ENCODE peak calls at places on chromosomes 2 and 18, in five cellular contexts. One of them, this sample, is unnamed.

GRCh38 chr18:48572402-48573126 is 33.7 kb downstream of the CTIF start:
- DNase-seq in SK-N-DZ: no peak
- DNase-seq in AG09309: no peak
- DNase-seq in iris pigment epithelial cell: peak
- DNase-seq in foreskin fibroblast: peak
- DNase-seq in this sample: no peak

GRCh38 chr18:8930990-8931648 is 171.4 kb upstream of the NDUFV2 start:
- DNase-seq in iris pigment epithelial cell: peak
- DNase-seq in SK-N-DZ: no peak
- DNase-seq in foreskin fibroblast: peak
- DNase-seq in AG09309: no peak
- DNase-seq in this sample: no peak

GRCh38 chr2:171541202-171541884 is 19.1 kb downstream of the CYBRD1 start:
- DNase-seq in SK-N-DZ: peak
- DNase-seq in iris pigment epithelial cell: no peak
- DNase-seq in foreskin fibroblast: no peak
- DNase-seq in AG09309: no peak
- DNase-seq in this sample: no peak

GRCh38 chr2:72998724-72999123 is 72.8 kb downstream of the SFXN5 start:
- DNase-seq in AG09309: no peak
- DNase-seq in iris pigment epithelial cell: no peak
- DNase-seq in SK-N-DZ: no peak
- DNase-seq in foreskin fibroblast: no peak
- DNase-seq in this sample: no peak

GRCh38 chr2:58992062-58992736 is 751.1 kb upstream of the FANCL start:
- DNase-seq in SK-N-DZ: peak
- DNase-seq in iris pigment epithelial cell: peak
- DNase-seq in foreskin fibroblast: peak
- DNase-seq in AG09309: no peak
- DNase-seq in this sample: no peak

GRCh38 chr2:218925434-218925833 is 34.0 kb upstream of the CDK5R2 start:
- DNase-seq in SK-N-DZ: no peak
- DNase-seq in AG09309: no peak
- DNase-seq in foreskin fibroblast: no peak
- DNase-seq in iris pigment epithelial cell: no peak
- DNase-seq in this sample: no peak

GRCh38 chr2:20596193-20596972 is 54.5 kb downstream of the HS1BP3 start:
- DNase-seq in foreskin fibroblast: no peak
- DNase-seq in AG09309: no peak
- DNase-seq in SK-N-DZ: no peak
- DNase-seq in iris pigment epithelial cell: no peak
- DNase-seq in this sample: no peak

GRCh38 chr2:25700221-25700660 is 26.9 kb upstream of the DTNB start:
- DNase-seq in SK-N-DZ: peak
- DNase-seq in foreskin fibroblast: peak
- DNase-seq in AG09309: peak
- DNase-seq in iris pigment epithelial cell: peak
- DNase-seq in this sample: peak

GRCh38 chr2:133836691-133837090 is 268.4 kb upstream of the NCKAP5 start:
- DNase-seq in SK-N-DZ: no peak
- DNase-seq in AG09309: no peak
- DNase-seq in iris pigment epithelial cell: no peak
- DNase-seq in foreskin fibroblast: peak
- DNase-seq in this sample: no peak

GRCh38 chr2:8090748-8091700 is 590.8 kb upstream of the ID2 start:
- DNase-seq in AG09309: peak
- DNase-seq in iris pigment epithelial cell: peak
- DNase-seq in foreskin fibroblast: peak
- DNase-seq in SK-N-DZ: no peak
- DNase-seq in this sample: peak

GRCh38 chr2:98165516-98166071 is 78.6 kb downstream of the VWA3B start:
- DNase-seq in SK-N-DZ: no peak
- DNase-seq in foreskin fibroblast: no peak
- DNase-seq in AG09309: no peak
- DNase-seq in iris pigment epithelial cell: no peak
- DNase-seq in this sample: no peak

This sample was measured in HCT116.